ENCODE peak calls at places on chromosomes 16 and 17, in five cellular contexts. S, Q, M, R and N are unnamed samples.

GRCh38 chr16:80303691-80304090 is 237.1 kb upstream of the DYNLRB2 start:
- DNase-seq in S (no peak), Q (no peak), M (no peak), R (no peak), N (no peak)

GRCh38 chr17:78172284-78173024 is 4.1 kb downstream of the SYNGR2 start:
- DNase-seq in S (peak), Q (no peak), M (no peak), R (no peak), N (no peak)

GRCh38 chr17:59914274-59914854 is 21.4 kb downstream of the RPS6KB1 start:
- DNase-seq in S (peak), Q (peak), M (no peak), R (peak), N (no peak)

GRCh38 chr16:88430524-88431446 is 22.3 kb upstream of the ZFPM1 start:
- DNase-seq in S (peak), Q (no peak), M (no peak), R (no peak), N (no peak)

GRCh38 chr17:20781260-20781659 is 201.7 kb downstream of the CDRT15L2 start:
- DNase-seq in S (no peak), Q (no peak), M (no peak), R (no peak), N (no peak)

GRCh38 chr17:15392326-15392739 is 50.9 kb upstream of the TEKT3 start:
- DNase-seq in S (peak), Q (no peak), M (no peak), R (no peak), N (no peak)

GRCh38 chr17:72915631-72916081 is 176.8 kb downstream of the SLC39A11 start:
- DNase-seq in S (no peak), Q (no peak), M (no peak), R (no peak), N (no peak)

GRCh38 chr16:55418586-55418985 is 60.4 kb upstream of the MMP2 start:
- DNase-seq in S (no peak), Q (no peak), M (no peak), R (no peak), N (no peak)

GRCh38 chr16:74742051-74742481 is 32.6 kb downstream of the FA2H start:
- DNase-seq in S (no peak), Q (no peak), M (no peak), R (no peak), N (no peak)

GRCh38 chr16:47366228-47366627 is 94.6 kb downstream of the ITFG1 start:
- DNase-seq in S (no peak), Q (no peak), M (no peak), R (no peak), N (no peak)

GRCh38 chr17:74566132-74566753 is 1.1 kb downstream of the CD300H start:
- DNase-seq in S (peak), Q (peak), M (no peak), R (peak), N (no peak)

DNA sequence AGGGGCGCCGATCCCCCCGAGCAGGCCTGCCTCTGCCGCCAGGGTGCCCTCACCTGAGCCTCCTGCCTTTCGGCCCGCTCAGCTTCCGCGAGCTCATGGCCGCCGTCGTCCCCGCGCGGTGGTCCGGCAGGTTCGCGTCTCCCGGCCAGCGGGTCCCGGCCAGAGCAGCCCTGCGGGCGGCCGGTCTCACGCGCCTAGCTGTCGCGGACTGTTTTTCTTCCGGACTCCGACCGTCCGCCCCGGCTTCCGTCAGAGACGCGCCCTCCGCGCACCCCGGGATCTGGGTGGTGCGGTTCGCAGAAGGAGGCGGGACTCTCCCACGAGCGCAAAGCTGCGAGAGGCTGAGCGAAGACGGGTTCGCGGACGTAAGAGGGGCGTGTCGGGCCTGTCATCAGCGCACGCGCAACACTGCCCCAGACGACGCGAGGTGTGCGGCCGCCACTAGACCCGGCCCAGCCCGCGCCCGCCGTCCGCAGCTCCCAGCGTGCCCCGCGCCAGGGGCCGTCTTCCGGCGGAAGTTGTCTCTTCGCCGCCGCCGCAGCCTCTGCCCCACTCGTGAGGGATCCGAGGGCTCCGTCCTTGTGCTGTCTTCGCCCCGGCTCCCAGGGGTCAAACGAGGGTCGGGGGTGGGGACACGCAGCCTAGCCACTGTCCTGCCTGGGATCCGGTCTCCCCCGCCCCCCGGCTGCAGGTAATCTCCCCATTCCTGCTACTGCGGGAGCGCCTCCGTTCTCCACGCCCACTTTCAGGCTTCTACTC is at the start of gene INPP5K:
- DNase-seq in S (peak), Q (peak), M (peak), R (peak), N (peak)
- TF ChIP-seq POLR2AphosphoS5 in S (peak), Q (peak), M (peak), R (peak), N (peak)

DNA sequence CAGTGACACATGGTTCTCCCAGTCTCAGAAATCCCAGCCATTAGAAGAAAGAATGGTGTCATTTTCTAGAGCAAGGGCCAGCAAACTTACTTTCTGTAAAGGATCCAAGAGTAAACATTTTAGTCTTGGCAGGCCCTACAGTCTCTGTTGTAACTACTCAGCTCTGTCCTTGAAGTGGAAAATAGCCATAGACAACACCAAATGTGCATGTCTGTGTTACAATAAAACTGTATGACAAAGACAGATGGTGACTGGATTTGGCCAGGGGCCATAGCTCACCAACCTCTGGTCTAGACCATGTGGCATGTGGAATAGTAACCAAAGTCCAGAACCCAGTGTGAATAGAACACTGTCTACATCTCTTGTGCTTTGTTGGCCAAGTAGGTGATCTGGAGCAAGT is 286.5 kb downstream of the HS3ST4 start:
- DNase-seq in S (no peak), Q (no peak), M (no peak), R (no peak), N (peak)
- TF ChIP-seq CTCF in S (no peak), Q (no peak), M (no peak), R (no peak), N (no peak)

GRCh38 chr17:62804822-62805221 is 3.3 kb downstream of the MARCHF10 start:
- DNase-seq in S (peak), Q (no peak), M (no peak), R (no peak), N (no peak)

GRCh38 chr17:62801553-62801952 is 6.6 kb downstream of the MARCHF10 start:
- DNase-seq in S (no peak), Q (no peak), M (no peak), R (no peak), N (no peak)

GRCh38 chr17:62804025-62804424 is 4.1 kb downstream of the MARCHF10 start:
- DNase-seq in S (no peak), Q (no peak), M (no peak), R (no peak), N (no peak)

GRCh38 chr17:62800580-62800979 is 7.5 kb downstream of the MARCHF10 start:
- DNase-seq in S (no peak), Q (no peak), M (peak), R (no peak), N (peak)

GRCh38 chr17:62802531-62803205 is 5.4 kb downstream of the MARCHF10 start:
- DNase-seq in S (no peak), Q (no peak), M (no peak), R (no peak), N (no peak)
- TF ChIP-seq POLR2AphosphoS5 in S (no peak), Q (no peak), M (no peak), R (no peak), N (no peak)

GRCh38 chr16:78094998-78095397 is 4.5 kb upstream of the WWOX start:
- DNase-seq in S (no peak), Q (no peak), M (no peak), R (no peak), N (no peak)

GRCh38 chr16:78091419-78091818 is 8.0 kb upstream of the WWOX start:
- DNase-seq in S (no peak), Q (no peak), M (no peak), R (no peak), N (no peak)

GRCh38 chr16:78092755-78093154 is 6.7 kb upstream of the WWOX start:
- DNase-seq in S (no peak), Q (no peak), M (no peak), R (no peak), N (no peak)

GRCh38 chr16:78096386-78096785 is 3.1 kb upstream of the WWOX start:
- DNase-seq in S (no peak), Q (no peak), M (no peak), R (no peak), N (no peak)

DNA sequence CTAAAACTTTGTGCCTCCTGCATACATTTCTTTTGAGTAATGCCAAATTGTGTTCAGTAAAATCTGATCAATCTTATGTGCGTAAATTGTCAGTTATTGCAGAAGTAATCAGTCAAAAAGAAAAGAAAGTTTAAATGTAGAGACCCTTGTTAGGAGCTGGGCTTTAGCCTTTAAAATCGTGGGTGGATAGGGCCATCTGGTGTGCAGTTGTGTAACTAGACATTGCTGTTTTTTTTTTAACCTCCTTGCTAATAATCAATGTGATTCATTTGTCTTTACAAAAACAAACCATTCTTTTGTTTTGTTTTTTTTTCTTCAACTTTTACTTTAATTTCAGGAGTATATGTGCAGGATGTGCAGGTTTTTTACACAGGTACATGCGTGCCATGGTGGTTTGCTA is 5.3 kb upstream of the WWOX start:
- DNase-seq in S (no peak), Q (no peak), M (no peak), R (no peak), N (no peak)
- TF ChIP-seq CTCF in S (no peak), Q (peak), M (no peak), R (peak), N (no peak)

GRCh38 chr16:64925166-64925565 is 196.7 kb downstream of the CDH11 start:
- DNase-seq in S (no peak), Q (no peak), M (no peak), R (no peak), N (no peak)
- TF ChIP-seq POLR2AphosphoS5 in S (no peak), Q (no peak), M (no peak), R (no peak), N (no peak)

GRCh38 chr16:69798466-69798865 is 36.3 kb downstream of the WWP2 start:
- DNase-seq in S (no peak), Q (no peak), M (no peak), R (no peak), N (no peak)
- TF ChIP-seq CTCF in S (no peak), Q (peak), M (peak), R (peak), N (no peak)

GRCh38 chr17:29155966-29156338 is 24.2 kb downstream of the MYO18A start:
- DNase-seq in S (peak), Q (no peak), M (no peak), R (no peak), N (no peak)

GRCh38 chr17:29158096-29158495 is 22.1 kb downstream of the MYO18A start:
- DNase-seq in S (no peak), Q (no peak), M (no peak), R (no peak), N (no peak)

GRCh38 chr17:29155235-29155965 is 24.8 kb downstream of the MYO18A start:
- DNase-seq in S (peak), Q (peak), M (no peak), R (peak), N (no peak)

GRCh38 chr17:29157310-29157709 is 22.9 kb downstream of the MYO18A start:
- DNase-seq in S (no peak), Q (no peak), M (no peak), R (no peak), N (no peak)

DNA sequence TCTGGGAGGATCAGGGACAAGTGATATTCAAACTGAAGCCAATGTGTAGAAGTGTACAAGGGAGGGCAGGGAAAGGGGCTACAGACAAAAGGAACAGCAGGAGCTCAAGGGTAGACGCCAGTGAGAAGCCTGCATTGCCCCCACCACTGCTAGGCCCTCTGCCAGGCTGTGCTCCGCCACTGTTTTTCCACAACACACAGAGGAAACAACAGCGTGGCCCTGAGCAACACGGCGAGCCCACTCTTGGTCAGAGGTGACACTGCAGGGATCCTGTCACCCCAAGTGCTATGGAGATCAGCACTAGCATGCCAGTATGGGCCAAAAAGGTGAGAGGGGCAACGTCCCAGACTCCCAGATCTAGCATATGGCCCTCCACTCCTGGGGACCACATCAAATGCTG is 23.4 kb downstream of the MYO18A start:
- DNase-seq in S (peak), Q (no peak), M (no peak), R (no peak), N (no peak)
- TF ChIP-seq POLR2AphosphoS5 in S (no peak), Q (no peak), M (no peak), R (no peak), N (no peak)

DNA sequence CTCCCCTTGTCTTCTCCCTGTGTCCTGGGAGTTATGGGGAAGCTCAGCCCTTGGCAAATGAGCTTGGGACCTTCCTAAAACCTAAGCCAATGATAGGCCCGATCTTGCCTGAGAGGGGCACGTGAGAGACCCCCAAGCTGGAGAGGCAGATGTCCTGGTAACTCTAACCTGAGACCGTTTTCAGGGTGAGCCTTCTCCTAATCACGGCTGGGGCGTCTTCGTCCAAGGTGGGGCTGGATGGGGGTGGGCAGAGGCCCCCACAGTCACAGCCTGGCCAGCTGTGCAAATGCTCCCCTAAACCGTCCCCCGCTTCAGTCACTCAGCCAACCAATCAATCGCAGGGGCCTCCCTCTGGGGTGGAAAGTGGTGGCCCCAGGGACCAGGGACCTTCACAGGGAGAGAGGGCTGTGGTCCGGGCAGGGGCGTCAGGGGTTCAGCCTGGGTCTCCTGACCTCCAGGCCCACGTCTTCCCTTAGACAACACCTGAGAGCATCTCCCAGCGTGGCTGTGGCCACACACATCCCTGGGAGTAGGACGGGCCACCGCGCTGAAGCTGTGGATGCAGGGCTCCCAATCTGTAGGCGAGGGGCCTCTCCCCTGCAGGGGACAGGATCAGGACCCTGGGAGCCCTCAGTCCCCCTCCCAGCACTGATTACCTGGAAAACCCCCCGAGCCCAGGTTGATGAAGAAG is 30.6 kb downstream of the ACTG1 start:
- DNase-seq in S (no peak), Q (no peak), M (no peak), R (no peak), N (no peak)
- TF ChIP-seq CTCF in S (no peak), Q (no peak), M (no peak), R (no peak), N (no peak)

DNA sequence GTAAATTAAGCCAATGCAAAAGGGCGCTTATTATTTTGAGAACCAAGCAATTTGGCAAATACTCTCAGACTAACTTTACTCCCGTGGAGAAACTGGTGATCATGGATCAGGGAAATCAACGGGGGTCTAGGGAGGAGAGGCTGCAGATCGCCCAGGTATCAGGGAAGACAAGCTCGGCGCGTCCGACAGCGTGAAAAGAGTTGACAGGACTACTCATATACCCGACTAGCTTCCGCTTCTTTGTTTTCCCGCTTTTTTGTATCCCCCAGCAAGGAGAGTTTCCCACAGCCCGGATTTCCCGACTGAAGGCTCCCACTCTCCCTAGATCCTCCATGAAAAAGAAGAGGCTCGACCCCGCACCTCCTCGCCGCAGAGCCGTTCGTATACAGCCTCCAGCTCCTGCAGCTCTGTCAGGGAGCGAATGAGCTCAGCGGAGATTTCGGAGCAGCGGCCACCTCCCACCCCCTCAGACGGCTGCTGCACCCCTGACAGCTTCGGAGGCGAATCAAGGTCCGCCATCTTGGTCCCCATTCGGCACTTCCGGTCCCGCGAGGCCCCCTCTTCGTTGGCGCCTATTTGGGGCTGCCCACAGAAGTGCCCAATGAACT is at the start of gene COG4:
- DNase-seq in S (no peak), Q (peak), M (peak), R (peak), N (peak)
- TF ChIP-seq POLR2AphosphoS5 in S (peak), Q (peak), M (no peak), R (peak), N (peak)

DNA sequence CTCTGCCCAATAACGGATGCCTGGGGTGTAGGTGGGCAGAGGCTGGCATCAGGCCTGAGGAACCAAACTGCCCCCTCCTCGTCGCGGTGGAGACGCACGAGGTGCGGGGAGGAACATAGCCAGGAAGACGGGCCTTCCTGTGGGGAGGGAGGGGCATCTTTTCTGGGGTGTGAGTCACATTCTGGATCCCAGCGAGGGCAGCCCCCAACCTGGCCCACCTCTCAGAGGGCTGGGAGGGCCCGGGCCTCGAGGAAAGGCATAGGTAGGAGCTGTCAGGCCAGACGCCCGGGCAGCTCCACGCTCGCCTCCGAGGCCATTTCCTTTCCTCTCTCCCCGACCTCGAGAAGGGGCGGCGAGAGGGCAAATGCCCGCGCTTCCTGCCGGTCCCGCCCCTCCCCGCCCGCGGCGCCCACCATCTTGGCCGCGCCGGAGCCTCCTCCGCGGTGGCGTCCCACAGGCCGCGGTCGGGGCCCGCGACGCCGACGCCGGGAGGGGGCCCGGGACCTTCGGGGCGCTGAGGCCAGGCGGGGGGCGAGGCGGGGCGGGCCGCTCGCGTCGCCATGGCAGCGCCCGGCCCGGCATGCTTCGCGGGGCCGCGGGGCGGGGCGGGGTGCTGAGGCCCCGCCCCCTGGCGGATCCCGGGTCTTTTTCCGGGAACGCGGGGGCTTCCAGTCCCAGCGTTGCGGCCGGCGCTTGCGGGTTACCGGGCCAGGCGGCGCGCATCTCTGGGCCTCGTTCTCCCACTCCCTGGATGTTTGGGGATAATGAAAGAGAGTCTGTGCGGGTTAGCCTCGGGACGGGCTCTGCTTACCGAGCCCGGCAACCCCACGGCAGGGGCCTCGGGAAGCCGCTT is 13.2 kb downstream of the RAI1 start:
- DNase-seq in S (peak), Q (peak), M (peak), R (peak), N (peak)
- TF ChIP-seq CTCF in S (no peak), Q (no peak), M (no peak), R (no peak), N (no peak)